ENCODE peak calls at places on chromosomes 4 and X, in nine cellular contexts. One of them, this sample, is unnamed. For H3K36me3, the result is how much of the 10 kb centered on the place peaks cover.

GRCh38 chr4:48796191-48796926 is 16.3 kb upstream of the FRYL start:
- DNase-seq in GM06990: no peak
- DNase-seq in thoracic aorta: no peak
- DNase-seq in IMR-90: no peak
- DNase-seq in ovary: no peak
- DNase-seq in CD4-positive, alpha-beta memory T cell: no peak
- DNase-seq in effector memory CD4-positive, alpha-beta T cell: no peak
- DNase-seq in brain microvascular endothelial cell: no peak
- DNase-seq in mesendoderm: peak
- DNase-seq in this sample: no peak

GRCh38 chr4:56937262-56937661 is 29.6 kb downstream of the REST start:
- DNase-seq in ovary: no peak
- DNase-seq in thoracic aorta: no peak
- DNase-seq in brain microvascular endothelial cell: peak
- DNase-seq in CD4-positive, alpha-beta memory T cell: no peak
- DNase-seq in GM06990: no peak
- DNase-seq in IMR-90: peak
- DNase-seq in mesendoderm: no peak
- DNase-seq in effector memory CD4-positive, alpha-beta T cell: no peak
- DNase-seq in this sample: peak

GRCh38 chrX:13254076-13254785 is 65.6 kb downstream of the ATXN3L start:
- DNase-seq in mesendoderm: peak
- DNase-seq in thoracic aorta: no peak
- DNase-seq in IMR-90: peak
- DNase-seq in ovary: no peak
- DNase-seq in brain microvascular endothelial cell: peak
- DNase-seq in CD4-positive, alpha-beta memory T cell: no peak
- DNase-seq in GM06990: peak
- DNase-seq in effector memory CD4-positive, alpha-beta T cell: no peak
- DNase-seq in this sample: no peak

GRCh38 chr4:793941-794621 is 31.8 kb downstream of the CPLX1 start:
- DNase-seq in CD4-positive, alpha-beta memory T cell: no peak
- DNase-seq in mesendoderm: no peak
- DNase-seq in ovary: no peak
- DNase-seq in brain microvascular endothelial cell: no peak
- DNase-seq in GM06990: peak
- DNase-seq in thoracic aorta: no peak
- DNase-seq in effector memory CD4-positive, alpha-beta T cell: no peak
- DNase-seq in IMR-90: peak
- DNase-seq in this sample: no peak

GRCh38 chr4:75135068-75135825 is 202.3 kb downstream of the PARM1 start:
- DNase-seq in ovary: no peak
- DNase-seq in GM06990: peak
- DNase-seq in effector memory CD4-positive, alpha-beta T cell: no peak
- DNase-seq in brain microvascular endothelial cell: no peak
- DNase-seq in thoracic aorta: no peak
- DNase-seq in CD4-positive, alpha-beta memory T cell: no peak
- DNase-seq in IMR-90: no peak
- DNase-seq in mesendoderm: no peak
- DNase-seq in this sample: no peak

GRCh38 chr4:72319596-72319995 is 249.4 kb downstream of the ADAMTS3 start:
- DNase-seq in ovary: no peak
- DNase-seq in mesendoderm: no peak
- DNase-seq in brain microvascular endothelial cell: peak
- DNase-seq in IMR-90: peak
- DNase-seq in effector memory CD4-positive, alpha-beta T cell: no peak
- DNase-seq in CD4-positive, alpha-beta memory T cell: no peak
- DNase-seq in GM06990: no peak
- DNase-seq in thoracic aorta: no peak
- DNase-seq in this sample: peak

GRCh38 chrX:71542411-71542810 is 9.5 kb downstream of the OGT start:
- DNase-seq in ovary: no peak
- DNase-seq in effector memory CD4-positive, alpha-beta T cell: no peak
- DNase-seq in brain microvascular endothelial cell: no peak
- DNase-seq in mesendoderm: no peak
- DNase-seq in thoracic aorta: no peak
- DNase-seq in IMR-90: peak
- DNase-seq in CD4-positive, alpha-beta memory T cell: no peak
- DNase-seq in GM06990: no peak
- DNase-seq in this sample: no peak

GRCh38 chr4:55736605-55737183 is 82.9 kb upstream of the EXOC1L start:
- DNase-seq in brain microvascular endothelial cell: no peak
- DNase-seq in CD4-positive, alpha-beta memory T cell: peak
- DNase-seq in effector memory CD4-positive, alpha-beta T cell: no peak
- DNase-seq in mesendoderm: no peak
- DNase-seq in IMR-90: peak
- DNase-seq in ovary: no peak
- DNase-seq in thoracic aorta: no peak
- DNase-seq in GM06990: no peak
- DNase-seq in this sample: no peak

GRCh38 chr4:57131849-57132745 is 21.9 kb upstream of the IGFBP7 start:
- DNase-seq in ovary: no peak
- DNase-seq in GM06990: no peak
- DNase-seq in thoracic aorta: no peak
- DNase-seq in effector memory CD4-positive, alpha-beta T cell: no peak
- DNase-seq in CD4-positive, alpha-beta memory T cell: no peak
- DNase-seq in brain microvascular endothelial cell: no peak
- DNase-seq in IMR-90: peak
- DNase-seq in mesendoderm: peak
- DNase-seq in this sample: no peak

GRCh38 chr4:78528327-78528726 is 23.2 kb upstream of the ANXA3 start:
- DNase-seq in thoracic aorta: no peak
- DNase-seq in ovary: no peak
- DNase-seq in IMR-90: peak
- DNase-seq in brain microvascular endothelial cell: peak
- DNase-seq in CD4-positive, alpha-beta memory T cell: no peak
- DNase-seq in effector memory CD4-positive, alpha-beta T cell: no peak
- DNase-seq in mesendoderm: no peak
- DNase-seq in GM06990: no peak
- DNase-seq in this sample: no peak

GRCh38 chr4:86603486-86603885 is 9.4 kb downstream of the PTPN13 start:
- DNase-seq in mesendoderm: no peak
- DNase-seq in brain microvascular endothelial cell: no peak
- DNase-seq in CD4-positive, alpha-beta memory T cell: no peak
- DNase-seq in thoracic aorta: no peak
- DNase-seq in IMR-90: no peak
- DNase-seq in GM06990: no peak
- DNase-seq in effector memory CD4-positive, alpha-beta T cell: no peak
- DNase-seq in ovary: no peak
- DNase-seq in this sample: no peak

GRCh38 chr4:36835246-36835645 is 409.3 kb upstream of the NWD2 start:
- DNase-seq in brain microvascular endothelial cell: no peak
- DNase-seq in GM06990: no peak
- DNase-seq in thoracic aorta: no peak
- DNase-seq in IMR-90: no peak
- DNase-seq in CD4-positive, alpha-beta memory T cell: no peak
- DNase-seq in mesendoderm: no peak
- DNase-seq in ovary: no peak
- DNase-seq in effector memory CD4-positive, alpha-beta T cell: no peak
- DNase-seq in this sample: no peak

GRCh38 chrX:12579311-12579710 is 211.9 kb upstream of the PRPS2 start:
- DNase-seq in effector memory CD4-positive, alpha-beta T cell: no peak
- DNase-seq in brain microvascular endothelial cell: no peak
- DNase-seq in IMR-90: no peak
- DNase-seq in thoracic aorta: no peak
- DNase-seq in GM06990: no peak
- DNase-seq in mesendoderm: no peak
- DNase-seq in CD4-positive, alpha-beta memory T cell: no peak
- DNase-seq in ovary: no peak
- DNase-seq in this sample: no peak

GRCh38 chr4:120198411-120198810 is 131.8 kb upstream of the MAD2L1 start:
- DNase-seq in CD4-positive, alpha-beta memory T cell: no peak
- DNase-seq in brain microvascular endothelial cell: no peak
- DNase-seq in thoracic aorta: no peak
- DNase-seq in GM06990: no peak
- DNase-seq in effector memory CD4-positive, alpha-beta T cell: no peak
- DNase-seq in ovary: no peak
- DNase-seq in mesendoderm: no peak
- DNase-seq in IMR-90: no peak
- DNase-seq in this sample: no peak

GRCh38 chr4:20639346-20639745 is 60.9 kb upstream of the PACRGL start:
- DNase-seq in brain microvascular endothelial cell: no peak
- DNase-seq in thoracic aorta: no peak
- DNase-seq in CD4-positive, alpha-beta memory T cell: no peak
- DNase-seq in GM06990: no peak
- DNase-seq in ovary: no peak
- DNase-seq in IMR-90: no peak
- DNase-seq in effector memory CD4-positive, alpha-beta T cell: no peak
- DNase-seq in mesendoderm: no peak
- DNase-seq in this sample: no peak

GRCh38 chr4:147103403-147103946 is 157.8 kb upstream of the TTC29 start:
- DNase-seq in GM06990: no peak
- DNase-seq in CD4-positive, alpha-beta memory T cell: no peak
- DNase-seq in thoracic aorta: peak
- DNase-seq in effector memory CD4-positive, alpha-beta T cell: no peak
- DNase-seq in brain microvascular endothelial cell: peak
- DNase-seq in ovary: no peak
- DNase-seq in mesendoderm: no peak
- DNase-seq in IMR-90: peak
- DNase-seq in this sample: peak

GRCh38 chr4:54082168-54082567 is 17.8 kb upstream of the CHIC2 start:
- DNase-seq in effector memory CD4-positive, alpha-beta T cell: no peak
- DNase-seq in ovary: no peak
- DNase-seq in thoracic aorta: no peak
- DNase-seq in CD4-positive, alpha-beta memory T cell: no peak
- DNase-seq in GM06990: no peak
- DNase-seq in mesendoderm: no peak
- DNase-seq in IMR-90: peak
- DNase-seq in brain microvascular endothelial cell: peak
- DNase-seq in this sample: peak

GRCh38 chrX:118634336-118634735 is 93.1 kb upstream of the IL13RA1 start:
- DNase-seq in ovary: no peak
- DNase-seq in brain microvascular endothelial cell: no peak
- DNase-seq in mesendoderm: no peak
- DNase-seq in CD4-positive, alpha-beta memory T cell: no peak
- DNase-seq in thoracic aorta: no peak
- DNase-seq in GM06990: no peak
- DNase-seq in IMR-90: no peak
- DNase-seq in effector memory CD4-positive, alpha-beta T cell: no peak
- DNase-seq in this sample: no peak

GRCh38 chrX:1661048-1661921 is 46.4 kb downstream of the ASMT start:
- DNase-seq in CD4-positive, alpha-beta memory T cell: peak
- DNase-seq in GM06990: peak
- DNase-seq in mesendoderm: peak
- DNase-seq in ovary: no peak
- DNase-seq in effector memory CD4-positive, alpha-beta T cell: peak
- DNase-seq in IMR-90: no peak
- DNase-seq in thoracic aorta: no peak
- DNase-seq in brain microvascular endothelial cell: no peak
- DNase-seq in this sample: no peak

DNA sequence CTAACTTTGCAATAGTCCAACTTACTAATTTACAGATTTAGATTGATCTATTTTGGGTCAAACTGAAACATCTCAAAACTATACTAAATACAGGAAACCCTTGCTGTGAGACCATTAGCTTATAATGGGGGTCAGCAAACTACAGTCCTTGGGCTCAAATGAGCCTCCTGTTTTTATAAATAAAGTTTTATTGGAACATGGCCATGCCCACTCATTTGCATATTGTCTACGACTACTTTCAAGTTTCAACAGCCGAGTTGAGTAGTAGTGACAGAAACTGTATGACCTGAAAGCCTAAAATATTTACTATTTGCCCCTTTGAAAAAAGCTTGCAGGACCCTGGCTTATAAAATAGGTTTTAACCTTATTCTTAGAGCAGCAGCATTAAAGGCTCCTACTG is 92.4 kb downstream of the C4orf51 start:
- DNase-seq in ovary: no peak
- DNase-seq in mesendoderm: no peak
- DNase-seq in CD4-positive, alpha-beta memory T cell: no peak
- DNase-seq in thoracic aorta: no peak
- DNase-seq in brain microvascular endothelial cell: no peak
- DNase-seq in effector memory CD4-positive, alpha-beta T cell: no peak
- DNase-seq in GM06990: no peak
- DNase-seq in IMR-90: no peak
- DNase-seq in this sample: no peak
- H3K36me3 ChIP-seq in ovary: under half
- H3K36me3 ChIP-seq in mesendoderm: under half
- H3K36me3 ChIP-seq in CD4-positive, alpha-beta memory T cell: under half
- H3K36me3 ChIP-seq in thoracic aorta: under half
- H3K36me3 ChIP-seq in brain microvascular endothelial cell: under half
- H3K36me3 ChIP-seq in effector memory CD4-positive, alpha-beta T cell: under half
- H3K36me3 ChIP-seq in GM06990: under half
- H3K36me3 ChIP-seq in IMR-90: under half
- H3K36me3 ChIP-seq in this sample: under half

DNA sequence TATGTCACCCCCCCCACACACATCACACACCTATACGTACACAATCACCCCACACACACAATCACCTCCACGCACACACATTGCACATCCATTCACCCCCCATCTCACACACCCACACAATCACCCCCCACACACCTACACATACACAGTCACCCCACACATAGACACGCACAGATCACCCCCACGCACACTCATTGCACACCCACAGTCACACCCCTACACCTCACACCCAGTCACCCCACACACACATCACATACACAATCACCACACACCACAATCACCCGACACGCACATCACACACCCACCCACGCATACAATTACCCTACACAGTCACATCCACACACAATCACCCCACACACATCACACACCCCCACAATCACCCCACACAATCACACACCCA is 15.9 kb upstream of the TADA2B start:
- DNase-seq in mesendoderm: no peak
- DNase-seq in CD4-positive, alpha-beta memory T cell: no peak
- DNase-seq in IMR-90: no peak
- DNase-seq in GM06990: no peak
- DNase-seq in ovary: no peak
- DNase-seq in effector memory CD4-positive, alpha-beta T cell: no peak
- DNase-seq in brain microvascular endothelial cell: no peak
- DNase-seq in thoracic aorta: no peak
- DNase-seq in this sample: no peak
- H3K36me3 ChIP-seq in mesendoderm: under half
- H3K36me3 ChIP-seq in CD4-positive, alpha-beta memory T cell: half or more
- H3K36me3 ChIP-seq in IMR-90: half or more
- H3K36me3 ChIP-seq in GM06990: under half
- H3K36me3 ChIP-seq in ovary: under half
- H3K36me3 ChIP-seq in effector memory CD4-positive, alpha-beta T cell: half or more
- H3K36me3 ChIP-seq in brain microvascular endothelial cell: under half
- H3K36me3 ChIP-seq in thoracic aorta: under half
- H3K36me3 ChIP-seq in this sample: under half

GRCh38 chr4:1964443-1964842 is 44.3 kb downstream of the NELFA start:
- DNase-seq in mesendoderm: peak
- DNase-seq in CD4-positive, alpha-beta memory T cell: no peak
- DNase-seq in effector memory CD4-positive, alpha-beta T cell: no peak
- DNase-seq in GM06990: no peak
- DNase-seq in thoracic aorta: no peak
- DNase-seq in brain microvascular endothelial cell: no peak
- DNase-seq in ovary: no peak
- DNase-seq in IMR-90: no peak
- DNase-seq in this sample: no peak
- H3K36me3 ChIP-seq in mesendoderm: under half
- H3K36me3 ChIP-seq in CD4-positive, alpha-beta memory T cell: under half
- H3K36me3 ChIP-seq in effector memory CD4-positive, alpha-beta T cell: under half
- H3K36me3 ChIP-seq in GM06990: under half
- H3K36me3 ChIP-seq in thoracic aorta: under half
- H3K36me3 ChIP-seq in brain microvascular endothelial cell: under half
- H3K36me3 ChIP-seq in ovary: under half
- H3K36me3 ChIP-seq in IMR-90: under half
- H3K36me3 ChIP-seq in this sample: under half

DNA sequence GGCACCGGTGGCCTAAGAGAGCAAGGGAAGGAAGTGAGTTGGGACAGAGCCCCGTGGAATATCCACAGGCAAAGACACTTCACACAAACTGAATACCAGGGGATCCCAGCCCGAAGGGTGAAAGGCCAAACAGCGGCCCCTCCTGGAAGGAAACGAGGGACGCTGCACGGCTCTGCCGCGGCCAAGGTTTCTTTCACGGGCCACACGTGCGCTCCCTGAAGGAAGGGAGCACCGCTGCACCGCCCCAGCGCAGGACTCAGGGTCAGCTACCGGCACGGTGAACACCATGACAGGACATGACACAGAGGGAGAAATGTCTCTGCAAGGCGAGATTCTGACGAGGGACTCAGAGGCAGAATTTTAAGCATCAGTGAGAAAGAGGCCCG is 31.5 kb upstream of the GTPBP6 start:
- DNase-seq in ovary: no peak
- DNase-seq in mesendoderm: no peak
- DNase-seq in IMR-90: no peak
- DNase-seq in GM06990: no peak
- DNase-seq in CD4-positive, alpha-beta memory T cell: no peak
- DNase-seq in effector memory CD4-positive, alpha-beta T cell: no peak
- DNase-seq in brain microvascular endothelial cell: no peak
- DNase-seq in thoracic aorta: no peak
- DNase-seq in this sample: no peak
- H3K36me3 ChIP-seq in ovary: under half
- H3K36me3 ChIP-seq in mesendoderm: under half
- H3K36me3 ChIP-seq in IMR-90: under half
- H3K36me3 ChIP-seq in GM06990: under half
- H3K36me3 ChIP-seq in CD4-positive, alpha-beta memory T cell: under half
- H3K36me3 ChIP-seq in effector memory CD4-positive, alpha-beta T cell: under half
- H3K36me3 ChIP-seq in brain microvascular endothelial cell: under half
- H3K36me3 ChIP-seq in thoracic aorta: under half
- H3K36me3 ChIP-seq in this sample: under half